ENCODE peak calls at places on chromosomes 16 and 17, in four cellular contexts. Q is PC-9, J is H1, P is neuronal stem cell. D is an unnamed sample.
A peak's percentile ranks its signal among the peaks of the same experiment; 100 is the strongest.

GRCh38 chr17:18235743-18236256 is 10.4 kb downstream of the LLGL1 start:
- DNase-seq in Q (peak; percentile 75), P (no peak), J (no peak), D (peak; percentile 72)

GRCh38 chr17:19876524-19877161 is 8.9 kb upstream of the ULK2 start:
- DNase-seq in J (no peak), Q (no peak), P (no peak), D (no peak)

GRCh38 chr17:45948881-45949624 is 50.0 kb upstream of the STH start:
- DNase-seq in P (peak; percentile 41), Q (peak; percentile 50), J (peak; percentile 84), D (peak; percentile 83)

GRCh38 chr17:9330140-9330902 is 245.3 kb downstream of the STX8 start:
- DNase-seq in P (peak; percentile 58), Q (no peak), J (peak; percentile 56), D (no peak)

GRCh38 chr16:31052131-31052530 is 18.8 kb downstream of the STX4 start:
- DNase-seq in J (no peak), P (no peak), Q (peak; percentile 93), D (peak; percentile 91)

GRCh38 chr17:55458977-55459376 is 37.3 kb upstream of the MMD start:
- DNase-seq in J (no peak), Q (peak; percentile 89), P (no peak), D (peak; percentile 95)

GRCh38 chr17:40915199-40915661 is 22.2 kb downstream of the KRT23 start:
- DNase-seq in J (no peak), P (no peak), Q (peak; percentile 99), D (peak; percentile 94)

GRCh38 chr17:16980813-16981731 is 9.2 kb upstream of the TNFRSF13B start:
- DNase-seq in Q (no peak), J (peak; percentile 43), P (no peak), D (peak; percentile 55)

GRCh38 chr17:62882284-62882683 is 74.2 kb upstream of the MARCHF10 start:
- DNase-seq in J (no peak), P (no peak), Q (no peak), D (no peak)

GRCh38 chr17:21077286-21077685 is 34.5 kb upstream of the USP22 start:
- DNase-seq in J (no peak), Q (no peak), P (no peak), D (no peak)

GRCh38 chr16:49557070-49557446 is 183.5 kb downstream of the C16orf78 start:
- DNase-seq in Q (no peak), J (peak; percentile 75), P (peak; percentile 59), D (no peak)

GRCh38 chr17:61996916-61997605 is 68.0 kb downstream of the MED13 start:
- DNase-seq in P (no peak), J (no peak), Q (no peak), D (no peak)

GRCh38 chr17:40482722-40483121 is 18.7 kb downstream of the TNS4 start:
- DNase-seq in Q (no peak), J (no peak), P (no peak), D (peak; percentile 24)

GRCh38 chr17:17921192-17922082 is 50.8 kb downstream of the TOM1L2 start:
- DNase-seq in J (peak; percentile 62), P (peak; percentile 86), Q (peak; percentile 99), D (peak; percentile 98)

GRCh38 chr17:75683467-75684041 is 16.4 kb downstream of the SAP30BP start:
- DNase-seq in J (no peak), P (no peak), Q (peak; percentile 86), D (peak; percentile 97)

GRCh38 chr16:28280881-28281836 is 11.2 kb upstream of the SBK1 start:
- DNase-seq in J (no peak), P (no peak), Q (peak; percentile 6), D (no peak)

GRCh38 chr17:78804777-78805176 is 22.7 kb upstream of the CYTH1 start:
- DNase-seq in P (no peak), Q (no peak), J (no peak), D (no peak)

GRCh38 chr17:58315750-58316149 is 12.8 kb downstream of the TSPOAP1 start:
- DNase-seq in J (no peak), P (no peak), Q (no peak), D (no peak)

GRCh38 chr17:29847527-29847931 is 82.5 kb downstream of the SSH2 start:
- DNase-seq in J (no peak), P (no peak), Q (no peak), D (no peak)

GRCh38 chr17:70879389-70879788 is 710.1 kb downstream of the KCNJ2 start:
- DNase-seq in Q (no peak), J (no peak), P (no peak), D (no peak)

GRCh38 chr17:66967867-66968543 is 3.5 kb downstream of the CACNG4 start:
- DNase-seq in Q (no peak), J (no peak), P (no peak), D (no peak)

GRCh38 chr17:43790311-43790940 is 10.2 kb downstream of the CFAP97D1 start:
- DNase-seq in Q (no peak), J (peak; percentile 58), P (no peak), D (peak; percentile 24)

GRCh38 chr17:65514541-65514940 is 46.9 kb downstream of the AXIN2 start:
- DNase-seq in Q (no peak), J (no peak), P (no peak), D (no peak)

GRCh38 chr16:1494129-1494640 is 1.0 kb downstream of the TELO2 start:
- DNase-seq in Q (peak; percentile 49), P (no peak), J (no peak), D (peak; percentile 60)

GRCh38 chr16:48537275-48537674 is 72.7 kb downstream of the N4BP1 start:
- DNase-seq in P (no peak), J (peak; percentile 41), Q (no peak), D (no peak)
- H3K27ac ChIP-seq in P (no peak overlapping the region), J (no peak overlapping the region), Q (no peak overlapping the region), D (no peak overlapping the region)

DNA sequence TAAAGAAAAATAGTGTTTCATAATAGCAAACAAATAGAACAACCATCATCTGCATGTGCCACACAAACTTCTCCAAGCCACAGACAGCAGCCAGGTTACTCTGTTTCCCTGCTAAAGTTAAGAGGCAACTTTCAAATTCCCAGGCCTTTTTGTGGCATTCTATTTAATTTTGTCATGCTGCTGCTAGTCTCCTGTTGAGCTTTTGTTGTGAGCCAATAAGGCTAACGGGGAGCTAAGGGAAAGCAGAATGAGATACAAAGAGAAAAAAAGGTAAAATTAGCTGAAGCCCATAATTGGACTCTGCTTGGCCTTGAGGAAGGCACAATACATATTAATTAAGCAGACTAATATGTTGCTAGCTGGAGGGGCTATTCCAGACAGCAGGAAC is 74.7 kb upstream of the GNAO1 start:
- DNase-seq in P (peak; percentile 58), J (no peak), Q (no peak), D (no peak)
- H3K27ac ChIP-seq in P (peak overlapping the region; percentile 49), J (no peak overlapping the region), Q (no peak overlapping the region), D (no peak overlapping the region)

DNA sequence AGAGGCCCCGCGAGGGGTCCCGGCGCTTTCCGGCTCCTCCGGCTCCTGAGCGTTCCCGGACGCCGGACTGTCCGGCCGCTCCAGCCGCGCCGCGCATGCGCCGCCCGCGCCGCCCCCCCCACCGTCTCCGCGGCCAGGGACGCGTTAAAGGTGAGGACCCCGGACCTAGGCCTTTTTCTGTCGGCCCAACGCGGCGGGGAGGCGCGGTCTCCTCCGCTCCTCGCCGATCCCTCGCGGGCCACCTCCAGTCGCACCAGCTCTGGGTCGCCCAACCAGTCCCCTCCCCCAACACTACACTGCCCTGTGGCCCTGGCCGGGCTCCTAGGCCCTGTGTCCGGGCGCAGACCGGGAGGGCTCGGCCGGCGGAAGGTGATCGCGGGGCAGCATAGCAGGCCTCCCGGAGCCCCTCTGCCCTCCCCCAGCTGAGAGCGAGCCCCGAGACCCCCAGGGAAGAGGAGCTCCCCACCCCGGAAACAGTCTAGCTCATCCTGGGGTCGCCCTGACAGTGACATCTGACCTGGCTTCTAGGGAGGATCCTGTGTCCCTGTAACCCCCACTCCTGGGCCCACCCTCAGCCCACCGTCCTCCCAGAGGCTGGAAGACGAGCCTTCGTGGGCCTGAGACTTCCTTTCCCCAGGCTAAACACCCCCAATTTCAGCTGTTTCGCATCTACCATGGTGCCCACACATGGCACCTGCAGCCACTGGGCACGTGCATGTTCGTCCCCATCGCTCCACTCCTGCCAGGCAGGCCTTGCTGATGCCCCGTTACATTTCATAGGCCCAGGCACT is 14.7 kb upstream of the BCAR1 start:
- DNase-seq in J (peak; percentile 93), Q (peak; percentile 76), P (peak; percentile 92), D (peak; percentile 71)
- H3K27ac ChIP-seq in J (no peak overlapping the region), Q (peak overlapping the region; percentile 58), P (no peak overlapping the region), D (peak overlapping the region; percentile 18)

GRCh38 chr17:59365383-59365981 is 34.0 kb downstream of the YPEL2 start:
- DNase-seq in J (no peak), Q (no peak), P (peak; percentile 84), D (no peak)

GRCh38 chr17:59361386-59361785 is 29.9 kb downstream of the YPEL2 start:
- DNase-seq in P (no peak), Q (peak; percentile 93), J (no peak), D (peak; percentile 62)

GRCh38 chr17:59362811-59363205 is 31.4 kb downstream of the YPEL2 start:
- DNase-seq in P (no peak), Q (no peak), J (no peak), D (no peak)

GRCh38 chr17:59366040-59366757 is 34.7 kb downstream of the YPEL2 start:
- DNase-seq in P (peak; percentile 69), J (peak; percentile 75), Q (peak; percentile 41), D (peak; percentile 15)

DNA sequence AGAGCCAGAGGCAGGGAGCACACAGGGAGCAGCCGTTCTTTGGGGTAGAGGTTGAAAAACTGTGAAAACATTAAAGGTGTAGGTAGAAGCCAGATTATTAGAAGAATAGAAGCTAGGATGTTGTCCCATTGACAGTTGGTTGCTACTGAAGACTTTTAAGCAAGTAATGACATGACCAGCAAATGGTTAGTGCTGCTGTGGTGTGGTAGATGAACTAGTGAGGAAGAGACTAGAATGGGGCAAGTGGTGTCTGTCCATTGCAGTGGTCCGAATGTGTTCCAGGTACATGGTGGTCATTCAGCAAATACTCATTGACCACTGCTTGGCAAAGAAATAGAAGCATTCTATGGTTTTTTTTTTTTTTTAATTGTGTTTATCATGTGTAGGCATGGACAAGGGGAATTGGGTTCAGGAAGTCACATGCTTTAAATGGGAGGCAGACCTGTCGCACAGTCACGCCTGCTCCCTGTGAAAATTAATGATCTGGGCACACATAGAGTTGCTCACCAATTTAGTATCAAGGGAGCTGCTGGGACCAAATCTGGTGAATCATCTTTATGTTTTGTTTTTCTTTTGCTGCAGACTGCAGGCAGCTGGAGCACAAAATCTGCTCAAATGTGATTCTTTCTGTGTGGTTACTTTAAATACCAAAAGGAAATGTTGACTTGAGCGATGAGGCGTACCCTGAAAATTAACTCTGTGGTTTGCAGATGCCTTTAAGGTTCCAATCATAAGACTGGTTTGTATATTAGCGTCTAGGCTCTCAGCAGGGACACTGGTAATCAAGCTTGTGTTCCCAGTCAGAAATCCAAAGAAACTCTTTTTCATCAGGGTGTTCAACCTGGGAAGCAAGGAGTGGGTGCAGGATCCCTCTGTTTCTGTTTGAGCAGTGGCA is 30.7 kb downstream of the YPEL2 start:
- DNase-seq in J (no peak), Q (peak; percentile 86), P (no peak), D (peak; percentile 69)
- H3K27ac ChIP-seq in J (no peak overlapping the region), Q (peak overlapping the region; percentile 82), P (no peak overlapping the region), D (peak overlapping the region; percentile 19)

GRCh38 chr16:54125751-54126655 is 160.6 kb downstream of the IRX3 start:
- DNase-seq in P (no peak), J (no peak), Q (no peak), D (no peak)
- H3K27ac ChIP-seq in P (no peak overlapping the region), J (no peak overlapping the region), Q (no peak overlapping the region), D (no peak overlapping the region)

GRCh38 chr16:57611184-57611583 is 17.2 kb upstream of the ADGRG1 start:
- DNase-seq in P (no peak), J (no peak), Q (peak; percentile 65), D (peak; percentile 75)
- H3K27ac ChIP-seq in P (no peak overlapping the region), J (no peak overlapping the region), Q (no peak overlapping the region), D (peak overlapping the region; percentile 94)

D was measured in PC-3.